ENCODE peak calls at places on chromosomes 5 and 9, in four cellular contexts. One of them, this sample, is unnamed.

GRCh38 chr5:43192558-43193170 is 639 bp downstream of the NIM1K start:
- DNase-seq in GM12878: no peak
- DNase-seq in K562: no peak
- DNase-seq in WTC11: no peak
- DNase-seq in this sample: no peak

GRCh38 chr9:114606068-114606467 is 5.0 kb upstream of the TMEM268 start:
- DNase-seq in GM12878: no peak
- DNase-seq in K562: no peak
- DNase-seq in WTC11: peak; percentile 23
- DNase-seq in this sample: peak; percentile 46

GRCh38 chr9:79912641-79913040 is 340.9 kb downstream of the TLE4 start:
- DNase-seq in GM12878: no peak
- DNase-seq in K562: no peak
- DNase-seq in WTC11: no peak
- DNase-seq in this sample: no peak

GRCh38 chr9:132024589-132024988 is 55.1 kb downstream of the MED27 start:
- DNase-seq in GM12878: no peak
- DNase-seq in K562: no peak
- DNase-seq in WTC11: no peak
- DNase-seq in this sample: no peak

GRCh38 chr9:127751269-127752054 is 16.4 kb upstream of the TOR2A start:
- DNase-seq in GM12878: no peak
- DNase-seq in K562: peak; percentile 60
- DNase-seq in WTC11: peak; percentile 73
- DNase-seq in this sample: no peak

GRCh38 chr5:8905021-8905420 is 640.9 kb downstream of the SEMA5A start:
- DNase-seq in GM12878: no peak
- DNase-seq in K562: no peak
- DNase-seq in WTC11: no peak
- DNase-seq in this sample: no peak

GRCh38 chr5:59462954-59463353 is 430.6 kb downstream of the PDE4D start:
- DNase-seq in GM12878: no peak
- DNase-seq in K562: no peak
- DNase-seq in WTC11: no peak
- DNase-seq in this sample: no peak

GRCh38 chr9:134620751-134621557 is 20.6 kb upstream of the COL5A1 start:
- DNase-seq in GM12878: no peak
- DNase-seq in K562: no peak
- DNase-seq in WTC11: peak; percentile 5
- DNase-seq in this sample: no peak

GRCh38 chr9:19976226-19976625 is 187.4 kb upstream of the SLC24A2 start:
- DNase-seq in GM12878: no peak
- DNase-seq in K562: no peak
- DNase-seq in WTC11: no peak
- DNase-seq in this sample: no peak

GRCh38 chr5:72291601-72292000 is 28.4 kb downstream of the MRPS27 start:
- DNase-seq in GM12878: no peak
- DNase-seq in K562: no peak
- DNase-seq in WTC11: no peak
- DNase-seq in this sample: no peak

GRCh38 chr9:107755267-107755666 is 265.7 kb upstream of the KLF4 start:
- DNase-seq in GM12878: no peak
- DNase-seq in K562: no peak
- DNase-seq in WTC11: no peak
- DNase-seq in this sample: no peak

GRCh38 chr5:22465177-22465576 is 388.0 kb downstream of the CDH12 start:
- DNase-seq in GM12878: no peak
- DNase-seq in K562: no peak
- DNase-seq in WTC11: no peak
- DNase-seq in this sample: no peak

GRCh38 chr5:158450761-158451160 is 591.8 kb upstream of the CLINT1 start:
- DNase-seq in GM12878: no peak
- DNase-seq in K562: no peak
- DNase-seq in WTC11: no peak
- DNase-seq in this sample: no peak

GRCh38 chr5:140011297-140011802 is 31.7 kb downstream of the NRG2 start:
- DNase-seq in GM12878: peak; percentile 83
- DNase-seq in K562: no peak
- DNase-seq in WTC11: no peak
- DNase-seq in this sample: peak; percentile 34

GRCh38 chr9:68860423-68860822 is 153.5 kb downstream of the PRKACG start:
- DNase-seq in GM12878: no peak
- DNase-seq in K562: no peak
- DNase-seq in WTC11: no peak
- DNase-seq in this sample: no peak

GRCh38 chr9:33128570-33128969 is 38.6 kb downstream of the B4GALT1 start:
- DNase-seq in GM12878: no peak
- DNase-seq in K562: no peak
- DNase-seq in WTC11: no peak
- DNase-seq in this sample: no peak

GRCh38 chr5:169970911-169971436 is 9.3 kb downstream of the INSYN2B start:
- DNase-seq in GM12878: no peak
- DNase-seq in K562: no peak
- DNase-seq in WTC11: no peak
- DNase-seq in this sample: no peak

DNA sequence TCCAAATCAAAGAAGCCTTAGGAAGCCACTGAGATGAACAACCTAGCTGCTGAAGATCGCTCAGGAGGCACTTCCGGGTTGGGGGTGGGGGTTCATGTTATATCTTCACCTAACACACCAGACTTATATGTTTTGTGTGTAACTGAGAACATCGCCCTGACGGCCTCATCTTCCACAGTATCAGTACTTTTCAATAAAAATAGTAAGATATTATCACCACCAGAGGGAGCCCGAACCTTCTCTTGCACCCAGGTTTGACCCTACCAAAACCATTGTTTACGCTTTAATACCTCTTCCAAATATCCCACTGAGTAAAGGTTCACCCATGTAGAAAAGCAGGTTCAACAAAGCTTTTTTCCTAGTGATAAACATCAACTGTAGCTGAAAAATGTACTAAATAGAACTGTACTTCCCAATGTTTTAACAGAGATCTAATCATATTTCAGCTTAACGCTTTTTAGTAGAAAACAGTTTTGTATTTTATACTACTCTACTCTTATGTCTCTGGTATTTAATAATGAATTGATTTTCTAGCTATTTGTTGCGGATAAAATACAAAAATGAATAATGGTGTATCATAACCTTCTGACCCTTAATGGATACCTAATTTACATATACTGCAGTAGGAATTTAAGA is 244.0 kb downstream of the EPB41L4A start:
- DNase-seq in GM12878: no peak
- DNase-seq in K562: peak; percentile 66
- DNase-seq in WTC11: no peak
- DNase-seq in this sample: peak; percentile 18
- TF ChIP-seq CREM in GM12878: no peak
- TF ChIP-seq CREM in K562: no peak
- TF ChIP-seq CREM in WTC11: no peak
- TF ChIP-seq CREM in this sample: no peak

GRCh38 chr5:99605904-99606303 is 677.1 kb upstream of the CHD1 start:
- DNase-seq in GM12878: no peak
- DNase-seq in K562: no peak
- DNase-seq in WTC11: no peak
- DNase-seq in this sample: no peak

DNA sequence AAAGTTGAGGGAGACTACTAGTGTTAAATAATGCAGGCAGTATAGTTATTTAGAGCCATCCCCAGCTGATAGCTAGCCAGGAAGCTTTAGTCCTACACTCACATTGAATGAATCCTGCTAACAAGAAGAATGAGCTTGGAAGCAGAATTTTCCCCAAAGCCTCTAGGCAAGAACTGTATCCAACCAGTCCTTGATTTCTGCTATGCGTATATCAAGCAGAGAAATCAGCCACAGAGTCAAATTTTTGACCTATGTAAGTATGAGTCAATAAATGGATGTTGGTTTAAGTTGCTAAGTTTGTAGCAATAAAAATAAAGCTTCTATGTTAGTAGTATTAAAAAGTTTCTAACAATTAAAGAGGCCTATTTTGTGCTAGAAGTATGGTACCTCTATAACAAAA is 672.1 kb upstream of the CHD1 start:
- DNase-seq in GM12878: no peak
- DNase-seq in K562: no peak
- DNase-seq in WTC11: no peak
- DNase-seq in this sample: no peak
- TF ChIP-seq CREM in GM12878: no peak
- TF ChIP-seq CREM in K562: no peak
- TF ChIP-seq CREM in WTC11: no peak
- TF ChIP-seq CREM in this sample: no peak

GRCh38 chr5:168585119-168585912 is 6.1 kb upstream of the PANK3 start:
- DNase-seq in GM12878: peak; percentile 56
- DNase-seq in K562: no peak
- DNase-seq in WTC11: no peak
- DNase-seq in this sample: no peak
- TF ChIP-seq CREM in GM12878: no peak
- TF ChIP-seq CREM in K562: no peak
- TF ChIP-seq CREM in WTC11: no peak
- TF ChIP-seq CREM in this sample: no peak

GRCh38 chr9:9719373-9720112 is 893.3 kb downstream of the PTPRD start:
- DNase-seq in GM12878: no peak
- DNase-seq in K562: no peak
- DNase-seq in WTC11: peak; percentile 12
- DNase-seq in this sample: no peak
- TF ChIP-seq CREM in GM12878: no peak
- TF ChIP-seq CREM in K562: no peak
- TF ChIP-seq CREM in WTC11: no peak
- TF ChIP-seq CREM in this sample: no peak

DNA sequence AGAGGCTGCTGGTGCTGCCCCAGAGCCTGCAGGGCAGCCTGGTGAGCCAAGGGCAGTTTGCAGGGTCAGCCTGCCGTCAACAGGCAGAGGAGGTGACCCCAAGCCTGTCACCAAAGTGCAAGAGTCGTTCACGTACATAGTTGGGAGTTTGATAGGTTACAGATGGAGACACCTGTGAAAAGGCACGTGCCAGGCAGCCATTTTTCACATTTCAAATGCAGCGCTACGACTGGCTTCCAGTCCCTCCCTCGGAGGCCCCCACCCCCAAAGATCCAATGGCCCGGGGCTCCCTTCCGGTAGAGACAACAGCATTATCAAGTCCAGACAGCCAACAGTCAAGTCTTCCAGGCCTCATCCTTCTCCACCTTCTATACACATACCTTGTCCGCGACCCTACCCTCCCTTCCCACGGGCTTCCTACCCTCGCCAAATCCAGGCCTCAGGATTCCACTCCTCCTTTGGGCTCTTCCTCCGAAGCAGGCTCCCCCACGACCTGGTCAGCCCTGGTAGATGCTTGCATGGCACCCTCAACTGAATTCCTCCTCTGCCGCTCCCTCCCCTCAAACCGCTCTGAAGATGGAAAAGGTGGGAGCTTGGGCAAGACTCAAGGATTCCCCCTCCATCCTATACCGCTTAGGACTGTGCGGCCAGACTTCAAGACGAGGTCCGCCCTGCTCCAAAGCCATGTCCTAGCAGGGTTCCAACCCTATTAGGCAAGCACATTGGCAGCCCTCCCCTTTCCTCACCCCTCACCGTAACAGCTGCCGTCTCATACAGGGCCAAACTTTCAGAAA is 13.2 kb downstream of the HNRNPH1 start:
- DNase-seq in GM12878: no peak
- DNase-seq in K562: no peak
- DNase-seq in WTC11: peak; percentile 9
- DNase-seq in this sample: no peak
- TF ChIP-seq CREM in GM12878: no peak
- TF ChIP-seq CREM in K562: no peak
- TF ChIP-seq CREM in WTC11: no peak
- TF ChIP-seq CREM in this sample: no peak

GRCh38 chr9:4555251-4555650 is 65.0 kb downstream of the SLC1A1 start:
- DNase-seq in GM12878: no peak
- DNase-seq in K562: no peak
- DNase-seq in WTC11: no peak
- DNase-seq in this sample: no peak
- TF ChIP-seq CREM in GM12878: no peak
- TF ChIP-seq CREM in K562: no peak
- TF ChIP-seq CREM in WTC11: no peak
- TF ChIP-seq CREM in this sample: no peak

DNA sequence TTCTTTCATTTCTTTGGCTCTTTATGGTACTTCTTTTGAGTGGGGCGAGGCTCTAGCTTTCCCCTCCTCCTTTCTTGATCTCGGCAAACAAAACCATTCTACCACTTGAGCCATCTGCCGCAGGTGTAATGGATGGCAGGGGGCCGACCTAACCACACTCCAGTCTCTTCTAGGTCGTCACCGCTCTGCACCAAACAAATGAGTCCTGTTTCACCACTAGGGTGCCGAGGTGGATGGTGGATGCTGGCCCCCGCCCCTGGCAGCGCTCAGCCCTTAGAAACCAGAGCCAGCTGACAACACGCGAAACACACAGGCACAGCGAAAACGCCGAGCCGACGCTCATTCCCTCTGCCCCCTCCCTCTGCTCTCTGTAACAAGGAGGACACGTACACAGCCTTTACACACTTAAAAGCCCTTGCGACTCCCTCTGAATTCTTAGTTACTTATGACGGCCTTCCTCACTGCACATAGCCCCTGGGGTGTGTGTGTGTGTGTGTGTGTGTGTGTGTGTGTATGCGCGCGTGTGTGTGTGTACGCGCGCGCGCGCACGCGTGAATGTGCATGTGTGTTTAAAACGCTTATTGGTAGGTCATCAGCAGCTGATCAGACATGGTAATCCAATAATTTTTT is 199.4 kb downstream of the MEF2C start:
- DNase-seq in GM12878: no peak
- DNase-seq in K562: no peak
- DNase-seq in WTC11: peak; percentile 73
- DNase-seq in this sample: peak; percentile 5
- TF ChIP-seq CREM in GM12878: no peak
- TF ChIP-seq CREM in K562: no peak
- TF ChIP-seq CREM in WTC11: no peak
- TF ChIP-seq CREM in this sample: no peak

GRCh38 chr5:38060354-38060753 is 198.0 kb upstream of the EGFLAM start:
- DNase-seq in GM12878: no peak
- DNase-seq in K562: no peak
- DNase-seq in WTC11: no peak
- DNase-seq in this sample: peak; percentile 80
- TF ChIP-seq CREM in GM12878: no peak
- TF ChIP-seq CREM in K562: no peak
- TF ChIP-seq CREM in WTC11: no peak
- TF ChIP-seq CREM in this sample: no peak

GRCh38 chr5:54309751-54310432 is 481 bp downstream of the ARL15 start:
- DNase-seq in GM12878: no peak
- DNase-seq in K562: no peak
- DNase-seq in WTC11: peak; percentile 61
- DNase-seq in this sample: no peak
- TF ChIP-seq CREM in GM12878: no peak
- TF ChIP-seq CREM in K562: no peak
- TF ChIP-seq CREM in WTC11: no peak
- TF ChIP-seq CREM in this sample: no peak

GRCh38 chr5:130350131-130350530 is 445.9 kb downstream of the CHSY3 start:
- DNase-seq in GM12878: no peak
- DNase-seq in K562: no peak
- DNase-seq in WTC11: no peak
- DNase-seq in this sample: no peak
- TF ChIP-seq CREM in GM12878: no peak
- TF ChIP-seq CREM in K562: no peak
- TF ChIP-seq CREM in WTC11: no peak
- TF ChIP-seq CREM in this sample: no peak

This sample was measured in HepG2.